ENCODE peak calls at places on chromosomes 5 and 9, in ten cellular contexts. P is NCI-H1930, Q is neural progenitor cell, E is hypothalamus, X is frontal cortex, N is substantia nigra, Z is GM12865, W is Caco-2, R is NT2/D1, K is NCI-H510A treated with DMSO at 0.1 percent for 48 hours. G is an unnamed sample.

GRCh38 chr9:30932226-30932625 is 1452.2 kb upstream of the ACO1 start:
- DNase-seq in P (no peak), Q (no peak), E (no peak), X (no peak), N (no peak), Z (no peak), W (no peak), R (no peak), K (no peak), G (no peak)

GRCh38 chr9:19642256-19642655 is 146.6 kb downstream of the SLC24A2 start:
- DNase-seq in P (no peak), Q (no peak), E (no peak), X (no peak), N (peak), Z (peak), W (no peak), R (no peak), K (no peak), G (no peak)

GRCh38 chr9:88959727-88960469 is 31.4 kb upstream of the S1PR3 start:
- DNase-seq in P (no peak), Q (no peak), E (no peak), X (no peak), N (no peak), Z (no peak), W (no peak), R (no peak), K (no peak), G (no peak)

GRCh38 chr9:69136185-69136584 is 37.9 kb upstream of the TJP2 start:
- DNase-seq in P (no peak), Q (no peak), E (no peak), X (no peak), N (no peak), Z (no peak), W (no peak), R (no peak), K (no peak), G (no peak)

GRCh38 chr5:86679529-86679928 is 61.8 kb downstream of the COX7C start:
- DNase-seq in P (no peak), Q (peak), E (no peak), X (peak), N (no peak), Z (peak), W (no peak), R (peak), K (peak), G (peak)

GRCh38 chr9:14096182-14096922 is 217.6 kb downstream of the NFIB start:
- DNase-seq in P (no peak), Q (peak), E (no peak), X (no peak), N (no peak), Z (no peak), W (no peak), R (no peak), K (peak), G (no peak)

GRCh38 chr5:141515946-141516647 is 27.2 kb downstream of the PCDHGC5 start:
- DNase-seq in P (no peak), Q (no peak), E (no peak), X (no peak), N (no peak), Z (no peak), W (no peak), R (no peak), K (no peak), G (no peak)

GRCh38 chr5:166497705-166498104 is 1793.7 kb upstream of the WWC1 start:
- DNase-seq in P (no peak), Q (peak), E (no peak), X (no peak), N (no peak), Z (no peak), W (no peak), R (no peak), K (no peak), G (no peak)

GRCh38 chr5:160565376-160565775 is 143.7 kb downstream of the PTTG1 start:
- DNase-seq in P (no peak), Q (no peak), E (no peak), X (no peak), N (no peak), Z (no peak), W (no peak), R (no peak), K (no peak), G (no peak)

GRCh38 chr5:458547-459353 is 15.8 kb downstream of the EXOC3 start:
- DNase-seq in P (no peak), Q (no peak), E (no peak), X (no peak), N (no peak), Z (peak), W (peak), R (no peak), K (no peak), G (no peak)

GRCh38 chr9:114850871-114851270 is 45.0 kb upstream of the TNFSF15 start:
- DNase-seq in P (no peak), Q (no peak), E (no peak), X (no peak), N (no peak), Z (no peak), W (no peak), R (no peak), K (no peak), G (peak)

GRCh38 chr5:43769576-43770352 is 166.8 kb downstream of the NNT start:
- DNase-seq in P (no peak), Q (no peak), E (no peak), X (no peak), N (no peak), Z (no peak), W (no peak), R (no peak), K (no peak), G (no peak)

G was measured in H7.